ENCODE peak calls at places on chromosomes 11 and 22, in seven cellular contexts. V is CD8-positive, alpha-beta T cell; W is body of pancreas; M is left lung; X is CD4-positive, CD25-positive, alpha-beta regulatory T cell; J is testis; I is heart right ventricle. T is an unnamed sample.

GRCh38 chr11:134643519-134644042 is 231.5 kb upstream of the B3GAT1 start:
- DNase-seq in J (no peak), W (no peak), I (no peak), M (no peak), X (no peak), V (no peak), T (no peak)

GRCh38 chr11:123580137-123580536 is 74.3 kb downstream of the SCN3B start:
- DNase-seq in X (no peak), W (no peak), M (no peak), J (no peak), V (no peak), I (no peak), T (no peak)

GRCh38 chr11:11659567-11660341 is 37.9 kb upstream of the GALNT18 start:
- DNase-seq in W (no peak), J (no peak), M (no peak), X (no peak), I (no peak), V (no peak), T (no peak)

GRCh38 chr11:115080923-115081322 is 402.6 kb downstream of the NXPE2 start:
- DNase-seq in X (no peak), W (no peak), M (no peak), I (no peak), V (no peak), J (no peak), T (no peak)

GRCh38 chr11:61266602-61267001 is 25.6 kb downstream of the PGA5 start:
- DNase-seq in I (no peak), J (no peak), X (no peak), V (no peak), M (no peak), W (no peak), T (no peak)

GRCh38 chr11:122853971-122854446 is 15.7 kb downstream of the CRTAM start:
- DNase-seq in V (peak; percentile 65), X (peak; percentile 67), W (peak; percentile 58), J (peak; percentile 76), M (no peak), I (peak; percentile 79), T (no peak)

GRCh38 chr11:44938066-44938691 is 12.5 kb downstream of the TP53I11 start:
- DNase-seq in X (no peak), I (no peak), W (no peak), V (no peak), M (no peak), J (no peak), T (no peak)

GRCh38 chr11:83760942-83761341 is 474.8 kb upstream of the CCDC90B start:
- DNase-seq in W (no peak), X (no peak), M (no peak), V (no peak), I (no peak), J (no peak), T (no peak)

GRCh38 chr22:35930933-35931332 is 97.7 kb downstream of the RBFOX2 start:
- DNase-seq in M (no peak), W (no peak), I (peak; percentile 62), X (peak; percentile 17), J (peak; percentile 34), V (no peak), T (peak; percentile 47)

GRCh38 chr11:3825473-3826154 is 15.1 kb downstream of the RHOG start:
- DNase-seq in W (no peak), I (no peak), J (no peak), X (peak; percentile 26), V (no peak), M (no peak), T (no peak)

GRCh38 chr22:49157529-49158339 is 669.9 kb downstream of the BRD1 start:
- DNase-seq in W (no peak), J (no peak), X (no peak), M (no peak), I (no peak), V (no peak), T (no peak)

GRCh38 chr11:95536049-95536448 is 253.5 kb downstream of the FAM76B start:
- DNase-seq in W (no peak), J (no peak), X (no peak), I (no peak), V (no peak), M (no peak), T (no peak)

GRCh38 chr22:33984211-33984610 is 63.9 kb upstream of the LARGE1 start:
- DNase-seq in W (no peak), X (no peak), J (no peak), M (no peak), V (no peak), I (no peak), T (no peak)

DNA sequence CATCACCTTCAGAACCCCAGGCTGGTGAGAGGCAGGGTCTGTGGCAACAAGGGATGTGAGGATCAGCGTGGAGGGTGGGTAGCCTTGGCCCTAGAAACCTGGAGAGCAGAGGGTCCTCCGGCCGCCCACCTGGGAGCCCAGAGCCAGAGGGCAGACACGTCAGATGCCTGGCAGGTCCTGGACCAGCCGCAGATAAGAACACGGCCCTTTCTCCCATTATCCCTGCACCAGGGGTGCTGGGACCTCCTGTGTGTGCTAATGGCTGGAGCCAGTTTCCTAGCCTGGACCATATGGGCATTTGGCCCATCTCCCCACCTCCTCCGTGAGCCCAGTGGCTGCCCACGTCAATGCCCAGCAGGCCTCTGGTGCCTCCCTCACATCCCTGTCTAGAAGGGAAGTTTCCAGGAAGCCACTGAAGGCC is 88.4 kb downstream of the MORC2 start:
- DNase-seq in M (no peak), V (no peak), X (no peak), I (no peak), J (peak; percentile 40), W (no peak), T (no peak)
- H3K4me1 ChIP-seq in M (no peaks in the 10 kb centered on the region), V (no peaks in the 10 kb centered on the region), X (no peaks in the 10 kb centered on the region), I (peaks cover 4% of the 10 kb centered on the region), J (peaks cover 11% of the 10 kb centered on the region), W (peaks cover 6% of the 10 kb centered on the region), T (no peaks in the 10 kb centered on the region)

GRCh38 chr22:22927888-22928665 is 40.5 kb downstream of the IGLL5 start:
- DNase-seq in I (no peak), V (no peak), M (no peak), J (no peak), X (no peak), W (no peak), T (no peak)
- H3K27ac ChIP-seq in I (no peak overlapping the region), V (no peak overlapping the region), M (no peak overlapping the region), J (no peak overlapping the region), X (no peak overlapping the region), W (no peak overlapping the region), T (no peak overlapping the region)

GRCh38 chr22:16960220-16960883 is 47.7 kb downstream of the GAB4 start:
- DNase-seq in W (no peak), V (no peak), J (no peak), X (no peak), M (peak; percentile 53), I (no peak), T (no peak)

GRCh38 chr22:16958475-16958874 is 49.5 kb downstream of the GAB4 start:
- DNase-seq in X (no peak), I (no peak), M (no peak), V (no peak), W (no peak), J (no peak), T (no peak)

GRCh38 chr22:16957781-16958180 is 50.2 kb downstream of the GAB4 start:
- DNase-seq in I (no peak), J (no peak), W (no peak), M (no peak), V (no peak), X (no peak), T (no peak)

GRCh38 chr22:16960884-16961249 is 47.2 kb downstream of the GAB4 start:
- DNase-seq in J (no peak), I (no peak), X (no peak), W (no peak), V (no peak), M (peak; percentile 60), T (no peak)

GRCh38 chr22:16959345-16959930 is 48.6 kb downstream of the GAB4 start:
- DNase-seq in M (no peak), X (no peak), V (no peak), J (no peak), W (no peak), I (no peak), T (no peak)
- H3K4me1 ChIP-seq in M (no peaks in the 10 kb centered on the region), X (no peaks in the 10 kb centered on the region), V (peaks cover 8% of the 10 kb centered on the region), J (no peaks in the 10 kb centered on the region), W (no peaks in the 10 kb centered on the region), I (no peaks in the 10 kb centered on the region), T (no peaks in the 10 kb centered on the region)

GRCh38 chr11:126360049-126360446 is 4.6 kb downstream of the ST3GAL4 start:
- DNase-seq in V (no peak), I (no peak), J (no peak), X (no peak), M (no peak), W (no peak), T (no peak)
- H3K27ac ChIP-seq in V (no peak overlapping the region), I (peak overlapping the region; percentile 45), J (peak overlapping the region; percentile 87), X (no peak overlapping the region), M (no peak overlapping the region), W (no peak overlapping the region), T (peak overlapping the region; percentile 65)

DNA sequence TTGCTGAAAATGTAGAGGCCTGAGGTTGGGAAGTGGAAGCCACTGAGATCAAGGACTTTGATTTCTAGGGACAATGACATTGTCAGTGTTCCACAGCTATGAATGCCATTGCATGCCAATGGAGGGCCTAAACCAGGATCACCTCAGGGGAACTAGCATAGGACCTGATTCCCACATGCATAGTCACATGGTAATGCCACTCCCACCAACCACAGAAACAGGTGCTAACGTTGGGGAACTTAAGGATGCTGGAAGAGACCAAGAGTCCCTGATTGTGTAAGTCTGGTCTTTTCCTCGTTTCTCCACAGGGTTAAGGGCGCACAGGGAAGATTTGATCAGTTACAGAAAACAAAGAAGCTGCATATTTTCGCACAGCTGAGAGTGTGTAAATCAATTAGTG is 59.4 kb upstream of the CD44 start:
- DNase-seq in I (no peak), W (no peak), J (no peak), X (no peak), V (no peak), M (no peak), T (no peak)
- H3K4me1 ChIP-seq in I (peaks cover 65% of the 10 kb centered on the region), W (peaks cover 48% of the 10 kb centered on the region), J (no peaks in the 10 kb centered on the region), X (peaks cover 85% of the 10 kb centered on the region), V (peaks cover 79% of the 10 kb centered on the region), M (peaks cover 67% of the 10 kb centered on the region), T (peaks cover 9% of the 10 kb centered on the region)

DNA sequence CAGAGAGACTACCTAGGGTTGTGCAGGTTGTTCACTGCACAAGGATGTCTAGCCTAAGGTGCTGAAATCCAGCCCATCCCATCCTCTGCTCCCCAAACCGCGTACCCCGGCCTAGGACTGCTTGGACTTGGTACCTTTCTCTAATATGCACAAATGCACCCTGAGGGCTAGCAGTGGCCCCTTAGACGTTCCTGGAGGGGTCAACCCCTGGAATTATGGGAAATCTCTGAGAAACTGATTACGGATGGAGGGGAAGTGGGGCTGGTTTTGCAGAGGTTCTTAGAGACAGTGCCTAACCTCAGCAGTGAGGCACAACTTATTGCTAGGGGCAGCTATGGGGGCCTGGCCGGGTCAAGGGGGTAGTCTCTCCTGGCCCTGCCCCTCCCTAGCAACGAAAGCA is 2.5 kb downstream of the C11orf68 start:
- DNase-seq in I (no peak), W (no peak), M (no peak), V (no peak), X (no peak), J (no peak), T (no peak)
- H3K27ac ChIP-seq in I (peak overlapping the region; percentile 78), W (peak overlapping the region; percentile 62), M (peak overlapping the region; percentile 81), V (no peak overlapping the region), X (no peak overlapping the region), J (peak overlapping the region; percentile 97), T (peak overlapping the region; percentile 19)

T was measured in tibial nerve.